ENCODE peak calls at places on chromosomes 12 and 14, in eight cellular contexts. X, C, G, Y, P, A, T and I are unnamed samples.
A peak's percentile ranks its signal among the peaks of the same experiment; 100 is the strongest.

GRCh38 chr12:123164222-123164621 is 13.3 kb upstream of the PITPNM2 start:
- DNase-seq in X (no peak), C (no peak), G (no peak), Y (no peak), P (no peak), A (no peak), T (no peak), I (no peak)

GRCh38 chr12:120853188-120853587 is 51.0 kb downstream of the SPPL3 start:
- DNase-seq in X (no peak), C (no peak), G (no peak), Y (no peak), P (no peak), A (no peak), T (no peak), I (no peak)

GRCh38 chr14:80388980-80389711 is 177.8 kb upstream of the DIO2 start:
- DNase-seq in X (peak; percentile 75), C (peak; percentile 11), G (peak; percentile 83), Y (no peak), P (no peak), A (no peak), T (no peak), I (no peak)

GRCh38 chr14:105155681-105156413 is 12.7 kb downstream of the JAG2 start:
- DNase-seq in X (no peak), C (no peak), G (no peak), Y (no peak), P (no peak), A (no peak), T (no peak), I (no peak)

GRCh38 chr14:104595911-104596450 is 8.6 kb downstream of the TMEM179 start:
- DNase-seq in X (no peak), C (no peak), G (no peak), Y (peak; percentile 10), P (no peak), A (no peak), T (no peak), I (no peak)

GRCh38 chr12:64029013-64029857 is 184.7 kb downstream of the SRGAP1 start:
- DNase-seq in X (peak; percentile 24), C (no peak), G (no peak), Y (no peak), P (no peak), A (no peak), T (no peak), I (no peak)

GRCh38 chr14:104863131-104863862 is 1.8 kb upstream of the CEP170B start:
- DNase-seq in X (no peak), C (no peak), G (no peak), Y (peak; percentile 12), P (no peak), A (peak; percentile 49), T (no peak), I (no peak)

GRCh38 chr14:53055003-53055402 is 98.1 kb downstream of the DDHD1 start:
- DNase-seq in X (peak; percentile 22), C (peak; percentile 28), G (no peak), Y (no peak), P (no peak), A (no peak), T (no peak), I (no peak)

GRCh38 chr12:2212537-2212936 is 159.8 kb downstream of the CACNA1C start:
- DNase-seq in X (no peak), C (no peak), G (no peak), Y (no peak), P (no peak), A (no peak), T (no peak), I (no peak)

GRCh38 chr12:3365416-3366385 is 125.3 kb upstream of the PRMT8 start:
- DNase-seq in X (no peak), C (peak; percentile 21), G (no peak), Y (peak; percentile 30), P (peak; percentile 45), A (no peak), T (peak; percentile 63), I (no peak)

GRCh38 chr12:9115731-9116689 is at the start of gene A2M:
- DNase-seq in X (no peak), C (no peak), G (no peak), Y (no peak), P (peak; percentile 59), A (no peak), T (no peak), I (no peak)

GRCh38 chr14:62084020-62084419 is 321.8 kb downstream of the SNAPC1 start:
- DNase-seq in X (no peak), C (no peak), G (no peak), Y (no peak), P (no peak), A (no peak), T (no peak), I (peak; percentile 56)

GRCh38 chr12:127245009-127245408 is 1022.0 kb upstream of the TMEM132C start:
- DNase-seq in X (no peak), C (no peak), G (no peak), Y (no peak), P (no peak), A (no peak), T (no peak), I (no peak)

GRCh38 chr14:58977366-58977765 is 211.1 kb upstream of the DAAM1 start:
- DNase-seq in X (peak; percentile 9), C (no peak), G (no peak), Y (no peak), P (no peak), A (no peak), T (no peak), I (no peak)

GRCh38 chr12:121391619-121392324 is 8.1 kb upstream of the RNF34 start:
- DNase-seq in X (no peak), C (no peak), G (peak; percentile 12), Y (no peak), P (no peak), A (no peak), T (no peak), I (no peak)

GRCh38 chr14:92099802-92100201 is 6.6 kb downstream of the ATXN3 start:
- DNase-seq in X (no peak), C (no peak), G (no peak), Y (no peak), P (no peak), A (no peak), T (no peak), I (no peak)

GRCh38 chr12:27696864-27697564 is 767 bp downstream of the REP15 start:
- DNase-seq in X (no peak), C (no peak), G (no peak), Y (no peak), P (no peak), A (no peak), T (no peak), I (no peak)

GRCh38 chr14:100618763-100619320 is 31.6 kb upstream of the BEGAIN start:
- DNase-seq in X (no peak), C (no peak), G (no peak), Y (no peak), P (no peak), A (peak; percentile 16), T (no peak), I (no peak)

GRCh38 chr12:106317406-106318082 is 15.0 kb downstream of the TCP11L2 start:
- DNase-seq in X (no peak), C (no peak), G (no peak), Y (no peak), P (no peak), A (no peak), T (no peak), I (no peak)

GRCh38 chr14:51285102-51285501 is 45.1 kb downstream of the TMX1 start:
- DNase-seq in X (no peak), C (no peak), G (no peak), Y (no peak), P (no peak), A (no peak), T (no peak), I (no peak)
- H3K27ac ChIP-seq in X (no peak overlapping the region), C (no peak overlapping the region), G (no peak overlapping the region), Y (no peak overlapping the region), P (no peak overlapping the region), A (no peak overlapping the region), T (no peak overlapping the region), I (no peak overlapping the region)

DNA sequence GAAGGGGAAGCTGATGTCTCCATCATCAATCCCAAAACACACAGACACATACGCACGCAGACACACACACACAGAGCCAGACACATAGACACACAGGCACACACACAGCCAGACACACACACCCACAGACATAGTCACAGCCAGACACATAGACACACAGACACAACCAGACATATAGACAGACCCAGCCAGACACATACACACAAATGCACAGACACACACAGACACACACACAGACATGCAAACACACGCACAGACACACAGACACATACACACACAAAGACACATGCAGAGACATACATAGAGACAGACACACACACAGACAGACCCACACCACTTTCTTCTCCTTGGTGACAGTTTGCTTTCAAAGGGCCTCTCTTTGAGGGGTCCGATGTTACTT is 6.3 kb downstream of the CCDC197 start:
- DNase-seq in X (no peak), C (no peak), G (no peak), Y (no peak), P (no peak), A (no peak), T (no peak), I (no peak)
- H3K27ac ChIP-seq in X (no peak overlapping the region), C (no peak overlapping the region), G (no peak overlapping the region), Y (no peak overlapping the region), P (no peak overlapping the region), A (no peak overlapping the region), T (no peak overlapping the region), I (no peak overlapping the region)

DNA sequence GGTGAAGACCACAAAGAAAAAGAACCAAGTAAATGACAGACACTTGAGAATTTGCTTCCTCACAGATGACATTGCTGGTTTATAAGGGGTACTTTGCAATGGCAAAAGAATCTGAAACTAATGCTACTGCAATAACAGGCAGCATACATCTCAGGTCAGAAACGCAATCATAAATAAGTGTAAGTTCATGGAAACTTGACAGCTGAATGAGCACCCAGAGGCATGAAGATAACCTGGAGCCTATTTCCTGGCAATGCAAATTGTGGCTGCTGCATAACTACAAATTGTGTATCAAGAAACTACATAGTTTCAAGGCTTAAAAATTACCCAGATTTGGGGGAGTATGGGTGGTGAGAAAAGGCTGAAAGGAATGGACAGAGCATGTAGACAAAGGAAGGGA is 8.5 kb upstream of the MYO1A start:
- DNase-seq in X (no peak), C (no peak), G (no peak), Y (no peak), P (no peak), A (no peak), T (no peak), I (no peak)
- H3K27ac ChIP-seq in X (no peak overlapping the region), C (no peak overlapping the region), G (no peak overlapping the region), Y (no peak overlapping the region), P (no peak overlapping the region), A (no peak overlapping the region), T (no peak overlapping the region), I (no peak overlapping the region)

DNA sequence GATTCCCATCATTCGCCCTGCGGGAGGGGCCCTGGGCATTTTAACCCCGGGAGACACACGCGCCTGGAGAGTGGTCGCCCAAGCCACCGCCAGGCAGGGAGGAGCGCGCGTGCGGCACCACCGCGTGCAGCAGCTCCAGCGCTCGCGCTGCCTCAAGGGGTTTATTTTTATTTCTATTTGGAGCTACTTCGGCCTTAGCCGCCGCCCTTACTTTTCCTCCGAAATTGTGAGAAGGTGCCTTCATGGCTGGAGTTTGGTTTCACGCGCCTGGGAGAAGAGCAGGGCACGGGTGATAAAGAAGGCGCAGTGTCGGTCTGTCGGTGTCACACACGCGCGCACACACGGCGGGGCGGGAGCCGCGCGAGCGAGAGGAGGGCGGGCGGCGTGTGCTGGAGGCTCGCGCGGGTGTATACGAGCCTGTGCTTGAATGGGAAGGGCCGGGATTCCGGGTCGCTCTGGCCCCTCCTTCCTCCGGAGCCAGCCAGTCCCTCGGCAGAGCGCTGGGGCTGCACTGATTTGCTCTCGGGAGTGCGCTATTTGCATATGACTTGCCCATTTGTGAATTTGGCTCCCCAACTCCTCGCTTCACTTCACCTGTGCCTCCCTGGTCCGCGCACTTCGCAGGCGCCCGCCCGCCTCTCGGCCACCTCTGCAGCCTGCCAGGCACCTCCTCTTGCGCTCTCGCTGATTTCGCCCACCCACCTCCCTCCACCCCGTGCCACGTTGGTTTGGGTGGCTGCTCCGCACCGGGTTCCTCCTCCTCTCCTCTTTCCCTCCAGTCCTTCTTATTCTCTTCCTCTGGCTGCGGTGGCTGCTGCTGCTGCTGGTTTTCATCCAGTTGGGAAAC is 932.3 kb downstream of the DIO2 start:
- DNase-seq in X (peak; percentile 88), C (peak; percentile 33), G (peak; percentile 78), Y (peak; percentile 48), P (peak; percentile 77), A (peak; percentile 91), T (peak; percentile 97), I (no peak)
- H3K27ac ChIP-seq in X (no peak overlapping the region), C (peak overlapping the region; percentile 21), G (no peak overlapping the region), Y (no peak overlapping the region), P (no peak overlapping the region), A (no peak overlapping the region), T (no peak overlapping the region), I (no peak overlapping the region)